ENCODE peak calls at places on chromosomes 7 and 10, in six cellular contexts. W is AG04450; U is tibial artery; P is CD4-positive, alpha-beta T cell; G is tibial nerve; Q is heart right ventricle. N is an unnamed sample.

GRCh38 chr7:107045980-107046379 is 1.5 kb downstream of the PRKAR2B start:
- DNase-seq in W (peak), G (no peak), P (no peak), U (no peak), Q (no peak), N (peak)

GRCh38 chr7:84245831-84246230 is 51.2 kb upstream of the SEMA3A start:
- DNase-seq in G (no peak), U (peak), Q (no peak), W (no peak), P (no peak), N (no peak)

GRCh38 chr7:45721949-45722598 is 147.9 kb downstream of the ADCY1 start:
- DNase-seq in Q (no peak), G (no peak), P (no peak), U (no peak), W (no peak), N (no peak)

GRCh38 chr10:565146-565545 is 124.3 kb downstream of the DIP2C start:
- DNase-seq in G (no peak), Q (no peak), W (no peak), U (no peak), P (no peak), N (no peak)

GRCh38 chr10:42690449-42691360 is 52.3 kb upstream of the ZNF33B start:
- DNase-seq in U (no peak), Q (no peak), G (no peak), P (no peak), W (no peak), N (no peak)

GRCh38 chr10:49458869-49459268 is 63.0 kb upstream of the DRGX start:
- DNase-seq in P (no peak), Q (no peak), G (no peak), U (no peak), W (no peak), N (no peak)

GRCh38 chr7:47490501-47491265 is 91.2 kb downstream of the TNS3 start:
- DNase-seq in G (no peak), W (no peak), U (no peak), Q (no peak), P (no peak), N (no peak)

GRCh38 chr7:125090596-125090995 is 161.0 kb upstream of the POT1 start:
- DNase-seq in U (no peak), P (no peak), G (no peak), Q (no peak), W (no peak), N (no peak)

GRCh38 chr7:25496394-25497103 is 268.3 kb upstream of the NPVF start:
- DNase-seq in Q (peak), U (no peak), G (peak), W (no peak), P (no peak), N (no peak)

GRCh38 chr10:91343010-91343409 is 67.1 kb upstream of the HECTD2 start:
- DNase-seq in Q (no peak), P (no peak), U (no peak), W (no peak), G (no peak), N (no peak)

GRCh38 chr7:32161708-32162107 is 91.5 kb upstream of the PDE1C start:
- DNase-seq in G (no peak), W (no peak), U (no peak), P (no peak), Q (no peak), N (peak)

GRCh38 chr7:80699030-80699638 is 60.7 kb downstream of the CD36 start:
- DNase-seq in W (no peak), G (no peak), U (no peak), P (no peak), Q (no peak), N (no peak)

GRCh38 chr7:80277434-80278427 is 143.1 kb downstream of the GNAI1 start:
- DNase-seq in W (no peak), Q (peak), P (no peak), U (no peak), G (no peak), N (peak)

GRCh38 chr10:29635711-29636144 is 957 bp upstream of the SVIL start:
- DNase-seq in W (no peak), G (no peak), U (no peak), P (no peak), Q (no peak), N (no peak)

GRCh38 chr10:92757066-92757716 is 67.4 kb downstream of the HHEX start:
- DNase-seq in P (no peak), W (peak), U (peak), Q (peak), G (peak), N (peak)

GRCh38 chr10:92011560-92012214 is 88.1 kb downstream of the BTAF1 start:
- DNase-seq in P (no peak), W (no peak), Q (no peak), U (no peak), G (no peak), N (peak)

GRCh38 chr10:131928248-131929095 is 27.7 kb downstream of the PPP2R2D start:
- DNase-seq in U (no peak), W (no peak), Q (peak), P (no peak), G (no peak), N (no peak)

GRCh38 chr7:128236924-128237586 is 4.0 kb upstream of the LEP start:
- DNase-seq in P (no peak), W (peak), G (no peak), Q (no peak), U (no peak), N (peak)

GRCh38 chr7:155804897-155805825 is 7.1 kb downstream of the SHH start:
- DNase-seq in G (no peak), W (no peak), P (no peak), U (no peak), Q (no peak), N (peak)

GRCh38 chr7:78082556-78082955 is 284.0 kb downstream of the PHTF2 start:
- DNase-seq in W (no peak), U (no peak), P (no peak), Q (no peak), G (no peak), N (no peak)

GRCh38 chr10:106479619-106480018 is 684.9 kb downstream of the SORCS1 start:
- DNase-seq in G (no peak), P (no peak), Q (no peak), W (no peak), U (no peak), N (no peak)

GRCh38 chr7:7719235-7719634 is 828 bp upstream of the RPA3 start:
- DNase-seq in U (no peak), P (no peak), Q (peak), G (peak), W (peak), N (peak)

GRCh38 chr10:94607111-94607510 is 61.5 kb downstream of the HELLS start:
- DNase-seq in G (no peak), Q (no peak), P (no peak), W (no peak), U (no peak), N (no peak)

GRCh38 chr7:120273476-120273975 is 551 bp downstream of the KCND2 start:
- DNase-seq in U (no peak), P (no peak), W (no peak), Q (no peak), G (no peak), N (peak)

GRCh38 chr7:26305048-26305868 is 13.6 kb downstream of the SNX10 start:
- DNase-seq in G (no peak), W (no peak), P (no peak), U (no peak), Q (no peak), N (no peak)

GRCh38 chr7:24778543-24779282 is 21.4 kb upstream of the GSDME start:
- DNase-seq in G (peak), W (no peak), U (peak), P (no peak), Q (no peak), N (peak)

GRCh38 chr7:140898794-140899548 is 25.8 kb downstream of the BRAF start:
- DNase-seq in U (no peak), W (no peak), P (no peak), G (no peak), Q (no peak), N (no peak)

GRCh38 chr10:71074176-71074755 is 138.1 kb upstream of the UNC5B start:
- DNase-seq in W (no peak), G (no peak), Q (no peak), U (peak), P (no peak), N (no peak)

GRCh38 chr10:96417432-96417831 is 58.6 kb upstream of the OPALIN start:
- DNase-seq in W (no peak), U (no peak), G (no peak), P (no peak), Q (no peak), N (no peak)

GRCh38 chr7:91636129-91636724 is 244.3 kb downstream of the MTERF1 start:
- DNase-seq in P (no peak), W (no peak), G (peak), U (peak), Q (peak), N (no peak)

GRCh38 chr7:41870505-41871138 is 167.7 kb upstream of the INHBA start:
- DNase-seq in W (no peak), U (no peak), G (no peak), Q (no peak), P (no peak), N (no peak)

GRCh38 chr7:156773966-156774365 is 119.0 kb downstream of the LMBR1 start:
- DNase-seq in G (no peak), W (no peak), Q (no peak), U (no peak), P (no peak), N (no peak)

GRCh38 chr7:105935250-105935649 is 27.8 kb upstream of the CDHR3 start:
- DNase-seq in W (no peak), Q (no peak), P (no peak), G (no peak), U (no peak), N (no peak)

GRCh38 chr7:105932835-105933477 is 30.1 kb upstream of the CDHR3 start:
- DNase-seq in Q (no peak), W (peak), U (peak), P (no peak), G (peak), N (peak)

GRCh38 chr7:105937411-105937810 is 25.7 kb upstream of the CDHR3 start:
- DNase-seq in Q (no peak), W (no peak), G (no peak), P (no peak), U (no peak), N (no peak)

GRCh38 chr7:105931179-105931578 is 31.9 kb upstream of the CDHR3 start:
- DNase-seq in U (no peak), Q (no peak), G (no peak), W (no peak), P (no peak), N (no peak)

DNA sequence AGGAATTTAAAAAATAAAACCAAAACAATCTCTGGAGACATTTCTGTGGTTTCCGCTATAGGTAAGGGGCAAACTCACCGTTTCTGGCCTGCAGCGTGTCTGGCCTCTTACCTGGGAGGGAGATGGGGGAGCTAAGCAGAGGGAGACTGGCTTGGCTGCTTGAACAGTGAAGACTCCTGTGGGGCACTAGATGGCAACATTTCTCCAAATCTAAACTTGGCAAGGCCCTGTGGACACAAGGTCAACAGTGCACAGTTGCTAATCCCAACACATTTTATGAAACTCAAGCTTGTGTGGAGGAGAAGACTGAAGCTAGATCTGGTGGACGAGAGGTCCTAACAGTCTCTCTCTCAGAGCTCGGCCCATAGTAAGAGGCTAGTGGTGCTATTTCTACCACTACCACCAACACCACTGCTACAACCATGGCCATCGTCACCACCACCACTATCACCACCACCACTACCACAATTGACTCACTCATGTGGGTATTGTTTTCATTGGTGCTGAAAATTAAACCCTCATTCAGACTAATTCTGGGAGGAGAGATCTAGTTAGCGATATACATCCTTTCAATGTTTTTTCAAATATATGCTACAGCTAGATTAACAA is 28.4 kb upstream of the CDHR3 start:
- DNase-seq in W (no peak), P (no peak), U (no peak), Q (peak), G (peak), N (peak)
- TF ChIP-seq CTCF in W (peak), P (no peak), U (no peak), Q (no peak), G (peak), N (peak)

DNA sequence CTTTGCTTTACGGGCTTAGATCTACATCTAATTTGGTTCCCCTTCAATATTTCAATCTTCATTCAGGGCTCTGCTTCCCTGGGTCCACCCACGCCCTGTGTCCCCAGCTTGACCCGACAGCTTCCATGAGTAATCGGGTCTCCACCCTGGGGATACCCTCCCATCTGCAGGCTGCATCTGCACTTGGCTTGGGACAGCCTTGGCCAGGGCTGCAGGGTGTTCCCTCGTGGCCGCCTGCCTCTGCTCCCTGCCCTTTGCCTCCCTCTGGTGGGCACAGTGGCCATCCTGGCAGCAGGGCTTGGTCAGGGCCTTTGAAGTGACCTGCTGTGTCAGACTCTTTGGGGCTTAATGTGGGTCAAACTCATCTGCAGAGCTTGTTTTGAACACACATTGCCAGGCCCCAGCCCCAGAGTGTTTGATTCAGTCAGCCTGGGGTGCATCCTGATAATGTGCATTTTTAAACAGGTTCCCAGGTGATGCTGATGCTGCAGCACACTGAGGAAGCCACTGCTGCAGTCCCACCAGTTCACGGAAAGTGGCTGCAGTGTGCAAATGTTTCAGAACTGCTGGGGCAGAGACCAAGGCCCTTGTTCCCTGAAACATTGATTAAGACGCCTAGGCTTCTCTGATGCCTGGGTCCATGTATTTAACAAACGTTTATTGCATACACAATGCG is 80.7 kb upstream of the SEC61G start:
- DNase-seq in Q (peak), P (no peak), W (no peak), G (peak), U (peak), N (peak)
- TF ChIP-seq CTCF in Q (peak), P (no peak), W (peak), G (peak), U (peak), N (peak)

GRCh38 chr7:150389532-150389816 is 10.3 kb downstream of the ZNF775 start:
- DNase-seq in Q (no peak), G (no peak), W (no peak), U (no peak), P (no peak), N (no peak)

GRCh38 chr7:150385240-150385830 is 6.2 kb downstream of the ZNF775 start:
- DNase-seq in U (no peak), P (no peak), G (no peak), Q (no peak), W (no peak), N (no peak)

GRCh38 chr7:150388306-150388705 is 9.2 kb downstream of the ZNF775 start:
- DNase-seq in G (no peak), P (no peak), Q (no peak), W (no peak), U (no peak), N (no peak)

GRCh38 chr7:150390206-150390605 is 11.1 kb downstream of the ZNF775 start:
- DNase-seq in Q (no peak), W (no peak), G (no peak), U (no peak), P (no peak), N (peak)

GRCh38 chr7:150388709-150389531 is 9.8 kb downstream of the ZNF775 start:
- DNase-seq in W (no peak), U (peak), G (peak), Q (peak), P (no peak), N (peak)
- TF ChIP-seq CTCF in W (peak), U (peak), G (peak), Q (peak), P (no peak), N (peak)

DNA sequence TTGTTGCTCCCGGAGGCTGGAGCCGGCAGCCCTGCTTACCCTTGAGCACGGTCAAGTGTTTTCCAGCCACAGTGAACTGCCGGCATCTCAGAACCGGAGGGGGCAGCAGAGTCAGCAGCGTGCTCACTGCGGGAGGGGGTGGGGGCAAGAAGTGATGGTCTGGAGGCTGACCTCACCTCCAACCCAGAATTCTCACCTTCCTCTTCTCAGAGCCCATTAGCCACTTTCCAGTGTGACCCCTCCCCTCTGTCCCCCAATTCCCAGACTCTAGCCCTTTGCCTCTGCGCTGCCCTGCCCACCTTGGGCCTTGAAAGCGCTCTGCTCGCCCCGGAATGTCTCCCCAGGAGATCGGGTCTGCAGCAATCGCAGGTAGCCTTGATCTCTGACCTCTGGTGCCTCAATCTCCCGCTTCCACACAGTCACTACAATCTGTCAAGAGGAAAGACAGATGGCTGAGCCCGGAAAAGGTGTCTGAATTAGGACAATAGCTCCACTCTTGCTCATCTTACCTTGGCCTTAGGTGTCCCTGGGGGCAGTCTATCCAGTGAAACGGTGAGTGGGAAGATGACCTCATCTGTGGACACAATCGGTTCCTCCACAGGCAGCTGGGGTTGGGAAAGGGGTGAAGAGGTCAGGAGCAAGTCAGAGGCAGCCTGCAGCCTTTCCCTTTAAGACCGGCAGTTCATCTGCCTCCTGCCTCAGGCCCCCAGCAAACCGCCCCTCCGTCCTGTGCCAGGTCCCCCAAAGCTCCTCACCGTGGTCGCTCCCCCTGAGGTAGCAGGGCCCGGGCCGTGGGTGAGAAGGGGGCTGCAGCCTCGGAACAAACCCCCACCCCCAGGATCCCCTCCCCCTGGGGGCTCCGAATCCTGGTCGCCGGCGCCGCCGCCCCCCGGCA is 942 bp downstream of the TRAPPC14 start:
- DNase-seq in W (no peak), Q (no peak), P (no peak), U (peak), G (peak), N (peak)
- TF ChIP-seq CTCF in W (peak), Q (no peak), P (no peak), U (no peak), G (no peak), N (peak)

GRCh38 chr7:150378115-150378852 is 846 bp upstream of the ZNF775 start:
- DNase-seq in G (peak), Q (peak), U (peak), W (peak), P (peak), N (peak)
- TF ChIP-seq CTCF in G (no peak), Q (no peak), U (no peak), W (peak), P (no peak), N (peak)

DNA sequence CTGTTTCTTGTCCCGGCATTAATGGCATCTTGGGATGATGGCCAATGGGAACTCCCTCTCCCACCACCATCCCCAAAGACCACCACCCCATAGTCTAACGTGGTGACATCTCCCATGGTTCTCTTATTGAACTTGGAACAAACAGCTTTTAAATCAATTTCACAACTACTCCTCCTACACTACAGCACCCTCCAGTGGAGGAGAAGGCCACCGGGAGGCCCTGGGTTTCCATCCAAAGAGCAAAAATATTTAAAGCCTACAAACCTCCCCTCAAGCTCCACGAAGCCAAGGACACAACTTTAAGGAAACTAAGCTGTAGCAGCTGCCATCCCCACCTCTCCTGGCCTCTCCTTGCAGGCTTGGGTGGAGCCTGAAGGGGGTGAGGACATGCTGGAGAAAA is 94.1 kb upstream of the LANCL2 start:
- DNase-seq in U (no peak), W (no peak), G (no peak), Q (no peak), P (no peak), N (peak)
- TF ChIP-seq CTCF in U (no peak), W (peak), G (no peak), Q (no peak), P (no peak), N (peak)